ENCODE peak calls at places on chromosomes 13 and 19, in seven cellular contexts. C is breast epithelium; W is mucosa of descending colon; H is ovary; I is CD8-positive, alpha-beta memory T cell; B is tibial artery; Y is AG10803. J is an unnamed sample.

GRCh38 chr19:38930776-38931761 is at the start of gene MRPS12:
- DNase-seq in Y (peak; percentile 99), B (peak; percentile 99), H (peak; percentile 98), W (peak; percentile 98), C (peak; percentile 98), I (peak; percentile 97), J (peak; percentile 99)

GRCh38 chr13:38767506-38768265 is 80.8 kb downstream of the FREM2 start:
- DNase-seq in I (no peak), H (no peak), W (no peak), B (no peak), Y (no peak), C (no peak), J (no peak)

GRCh38 chr13:65582160-65582559 is 1648.0 kb downstream of the PCDH9 start:
- DNase-seq in C (no peak), H (no peak), W (no peak), I (no peak), B (no peak), Y (no peak), J (no peak)

GRCh38 chr13:24228852-24229458 is 68.4 kb downstream of the SPATA13 start:
- DNase-seq in C (no peak), B (no peak), Y (peak; percentile 77), I (no peak), H (no peak), W (no peak), J (peak; percentile 37)

GRCh38 chr19:44003461-44004134 is 841 bp downstream of the ZNF230 start:
- DNase-seq in Y (no peak), C (no peak), W (peak; percentile 23), B (no peak), H (peak; percentile 23), I (no peak), J (no peak)

GRCh38 chr13:24931450-24932217 is 164.3 kb upstream of the PABPC3 start:
- DNase-seq in Y (no peak), W (no peak), I (no peak), C (no peak), H (no peak), B (no peak), J (peak; percentile 17)

GRCh38 chr19:47156861-47157454 is 26.3 kb downstream of the SAE1 start:
- DNase-seq in H (no peak), C (no peak), B (no peak), I (no peak), W (no peak), Y (peak; percentile 43), J (no peak)

GRCh38 chr13:112069063-112069726 is 2.2 kb downstream of the SOX1 start:
- DNase-seq in Y (no peak), W (no peak), I (no peak), B (no peak), H (no peak), C (no peak), J (no peak)

GRCh38 chr19:50750010-50750409 is 20.3 kb upstream of the GPR32 start:
- DNase-seq in C (no peak), I (no peak), H (no peak), B (no peak), Y (no peak), W (no peak), J (no peak)

GRCh38 chr13:50357586-50358118 is 342.4 kb downstream of the KCNRG start:
- DNase-seq in W (no peak), Y (peak; percentile 76), B (no peak), C (peak; percentile 58), I (no peak), H (no peak), J (no peak)

GRCh38 chr13:49071341-49071937 is 95.7 kb downstream of the FNDC3A start:
- DNase-seq in H (no peak), W (no peak), C (no peak), Y (peak; percentile 31), B (no peak), I (no peak), J (no peak)

GRCh38 chr13:30690282-30691188 is 44.8 kb upstream of the ALOX5AP start:
- DNase-seq in C (peak; percentile 75), H (no peak), W (peak; percentile 75), I (no peak), B (peak; percentile 81), Y (peak; percentile 97), J (no peak)

GRCh38 chr19:51354742-51355148 is 11.4 kb downstream of the ETFB start:
- DNase-seq in B (no peak), Y (no peak), W (no peak), H (no peak), C (no peak), I (peak; percentile 13), J (peak; percentile 87)

GRCh38 chr13:69619651-69620050 is 488.0 kb upstream of the ATXN8OS start:
- DNase-seq in C (no peak), H (no peak), I (no peak), B (no peak), W (no peak), Y (no peak), J (no peak)
- H3K4me3 ChIP-seq in C (no peak overlapping the region), H (no peak overlapping the region), I (no peak overlapping the region), B (no peak overlapping the region), W (no peak overlapping the region), Y (no peak overlapping the region), J (no peak overlapping the region)

GRCh38 chr13:22506286-22506685 is 674.5 kb upstream of the SGCG start:
- DNase-seq in W (no peak), Y (no peak), I (no peak), B (no peak), H (peak; percentile 12), C (no peak), J (peak; percentile 31)
- H3K4me3 ChIP-seq in W (no peak overlapping the region), Y (no peak overlapping the region), I (no peak overlapping the region), B (no peak overlapping the region), H (no peak overlapping the region), C (no peak overlapping the region), J (peak overlapping the region; percentile 10)

DNA sequence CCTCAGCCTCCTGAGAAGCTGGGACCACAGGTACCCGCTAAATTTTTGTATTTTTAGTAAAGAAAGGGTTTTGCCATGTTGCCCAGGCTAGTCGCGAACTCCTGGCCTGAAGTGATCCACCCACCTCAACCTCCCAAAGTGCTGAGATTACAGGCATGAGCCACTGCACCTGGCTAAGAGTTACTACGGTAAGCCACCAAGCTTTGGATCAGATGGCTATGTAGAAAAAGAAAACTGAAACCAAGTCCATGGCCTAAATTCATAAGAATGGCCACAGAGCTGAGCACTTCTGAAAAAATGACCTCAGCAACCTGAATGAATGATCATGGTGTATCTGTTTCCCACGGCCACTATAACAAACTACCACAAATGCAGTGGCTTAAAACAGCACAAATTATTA is 9.4 kb downstream of the OPA3 start:
- DNase-seq in C (no peak), W (no peak), Y (no peak), I (no peak), H (no peak), B (no peak), J (no peak)
- H3K4me3 ChIP-seq in C (no peak overlapping the region), W (no peak overlapping the region), Y (no peak overlapping the region), I (no peak overlapping the region), H (no peak overlapping the region), B (no peak overlapping the region), J (no peak overlapping the region)

DNA sequence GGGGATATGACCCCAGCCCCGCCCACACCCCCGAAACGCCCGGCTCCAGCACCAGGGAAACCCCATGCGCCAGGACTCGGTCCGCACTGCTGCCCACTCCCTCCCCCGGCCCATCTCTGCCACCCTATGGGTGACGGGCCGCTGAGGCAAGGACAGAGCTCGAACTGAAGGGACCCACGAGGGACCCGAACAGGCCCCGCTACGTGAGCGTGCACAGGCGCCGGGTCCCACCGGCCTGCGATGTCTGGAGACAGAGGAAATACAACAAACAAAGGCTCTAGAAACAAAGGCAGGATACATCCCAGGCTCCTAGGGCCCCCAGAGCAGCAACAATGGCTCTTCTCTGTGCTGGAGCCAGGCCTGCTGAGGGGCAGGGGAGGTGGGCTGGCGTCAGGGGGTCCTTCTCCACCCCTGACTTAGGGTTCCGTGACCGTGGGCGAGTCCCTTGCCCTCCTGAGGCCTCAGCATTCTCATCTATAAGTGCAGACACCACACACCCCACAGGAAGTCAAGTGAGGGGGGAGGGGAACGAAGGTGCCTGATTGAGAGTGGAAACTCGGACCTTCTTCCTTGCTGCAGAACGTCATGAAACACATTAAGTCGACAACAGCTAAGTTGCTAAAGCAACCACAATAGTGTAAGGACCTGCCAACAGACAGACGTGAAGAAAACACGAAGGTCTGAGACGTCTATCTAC is 3.1 kb downstream of the ABHD17A start:
- DNase-seq in I (peak; percentile 71), Y (no peak), W (peak; percentile 34), H (no peak), B (no peak), C (no peak), J (no peak)
- H3K4me3 ChIP-seq in I (peak overlapping the region; percentile 70), Y (no peak overlapping the region), W (no peak overlapping the region), H (no peak overlapping the region), B (no peak overlapping the region), C (peak overlapping the region; percentile 95), J (no peak overlapping the region)

DNA sequence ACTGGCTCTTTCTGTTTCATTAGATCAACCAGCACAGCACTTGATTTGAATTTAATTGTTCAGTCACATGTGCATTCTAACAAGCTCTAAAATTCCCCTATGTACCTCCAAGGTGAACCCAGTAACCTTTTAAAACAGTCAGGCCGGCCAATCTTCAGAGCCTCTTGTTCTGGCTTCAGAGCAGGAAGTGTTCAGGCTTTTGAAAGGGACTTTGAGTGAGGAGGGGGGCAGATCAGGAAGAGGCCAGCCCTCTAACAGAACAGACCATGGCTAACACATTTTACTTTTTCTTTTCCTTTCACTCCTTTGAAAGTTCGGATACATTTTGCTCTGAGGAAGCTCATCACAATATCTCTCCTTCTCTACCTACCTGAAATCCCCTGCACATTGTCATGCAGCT is 390.3 kb downstream of the TBC1D4 start:
- DNase-seq in W (no peak), C (no peak), B (no peak), Y (no peak), H (no peak), I (no peak), J (no peak)
- H3K4me3 ChIP-seq in W (no peak overlapping the region), C (no peak overlapping the region), B (no peak overlapping the region), Y (no peak overlapping the region), H (no peak overlapping the region), I (no peak overlapping the region), J (no peak overlapping the region)

J was measured in neuronal stem cell.